ENCODE peak calls at places on chromosomes 4 and X, in four cellular contexts. W is HepG2, Y is H1, Z is NT2/D1. V is an unnamed sample.

GRCh38 chrX:17057209-17057608 is 110.8 kb downstream of the REPS2 start:
- DNase-seq in W (no peak), Y (no peak), Z (no peak), V (no peak)

GRCh38 chrX:20456971-20457370 is 190.3 kb upstream of the RPS6KA3 start:
- DNase-seq in W (no peak), Y (no peak), Z (no peak), V (no peak)

GRCh38 chr4:23819041-23819511 is 70.8 kb downstream of the PPARGC1A start:
- DNase-seq in W (no peak), Y (no peak), Z (no peak), V (no peak)

GRCh38 chr4:151614532-151614931 is 146.3 kb downstream of the GATB start:
- DNase-seq in W (no peak), Y (no peak), Z (no peak), V (no peak)

GRCh38 chrX:119981286-119982070 is 37.9 kb upstream of the NKAP start:
- DNase-seq in W (peak), Y (peak), Z (no peak), V (peak)

GRCh38 chr4:168831919-168832745 is 177.9 kb downstream of the CBR4 start:
- DNase-seq in W (peak), Y (peak), Z (peak), V (peak)

GRCh38 chr4:20323991-20324390 is 72.3 kb downstream of the SLIT2 start:
- DNase-seq in W (no peak), Y (no peak), Z (no peak), V (no peak)

GRCh38 chrX:106170318-106170717 is 2.2 kb downstream of the PWWP3B start:
- DNase-seq in W (no peak), Y (no peak), Z (no peak), V (no peak)

DNA sequence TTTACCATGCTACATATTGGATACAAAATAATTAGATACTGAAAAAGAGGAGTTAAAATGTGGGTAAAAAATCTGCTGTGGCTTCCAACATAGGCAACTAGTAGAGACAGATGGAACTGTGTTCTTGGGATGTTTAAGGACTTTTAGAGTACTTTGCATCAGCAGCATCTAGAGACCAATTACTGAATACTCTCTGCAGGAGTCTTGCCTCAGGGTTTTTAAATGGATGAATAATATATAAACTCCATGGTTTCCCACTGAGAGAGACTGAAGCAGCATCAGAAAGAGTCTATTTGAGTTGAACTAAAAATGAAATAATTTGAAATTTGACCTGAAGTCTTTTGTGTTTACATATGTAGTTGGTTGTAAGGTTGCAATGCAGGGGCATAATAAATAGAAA is 676.7 kb downstream of the GALNTL6 start:
- DNase-seq in W (no peak), Y (no peak), Z (no peak), V (no peak)
- TF ChIP-seq SUZ12 in W (no peak), Y (no peak), Z (no peak), V (no peak)

DNA sequence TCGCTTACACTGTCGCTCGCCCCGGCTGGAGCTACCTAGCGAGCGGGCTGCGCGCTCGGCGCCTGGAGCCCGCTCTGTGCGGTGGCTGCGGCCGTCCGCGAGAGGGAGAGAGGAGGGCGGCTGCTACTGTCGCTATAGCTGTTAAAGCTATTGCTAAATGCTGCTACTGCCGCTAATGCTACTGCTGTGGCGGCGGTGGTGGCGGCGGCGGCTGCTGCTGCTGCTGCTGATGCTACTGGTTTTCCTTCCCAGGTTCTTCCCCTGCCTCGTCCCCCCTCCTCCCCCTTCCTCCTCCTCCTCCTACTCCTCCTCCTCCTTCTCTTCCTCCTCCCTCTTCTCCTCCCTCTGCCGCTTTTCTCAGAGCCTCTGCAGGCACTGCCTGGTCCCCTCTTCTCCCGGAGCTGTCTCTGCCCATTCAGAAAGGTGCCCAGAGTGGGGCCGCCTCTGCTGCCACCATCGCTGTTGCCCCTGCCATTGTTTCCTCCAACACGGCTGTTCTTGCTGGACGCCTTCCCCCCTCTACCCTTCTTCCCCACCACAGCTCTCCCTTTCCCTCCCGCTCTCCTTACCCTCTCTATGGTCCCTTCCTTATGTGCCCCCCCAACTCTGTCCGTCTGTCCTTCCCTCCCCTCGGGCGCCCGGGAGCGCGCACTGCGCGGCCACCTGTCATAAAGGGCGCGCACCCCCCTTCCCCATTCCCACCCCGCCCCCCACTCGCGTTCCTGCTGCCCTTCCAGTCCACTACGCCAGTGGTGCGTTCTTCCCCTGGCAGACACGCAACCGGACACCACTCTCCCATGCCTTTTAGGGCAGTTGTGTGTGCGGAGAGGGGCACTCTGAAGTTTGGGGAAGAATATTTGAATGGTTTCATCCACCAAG is at the start of gene NEXMIF:
- DNase-seq in W (peak), Y (peak), Z (no peak), V (peak)
- TF ChIP-seq SUZ12 in W (no peak), Y (no peak), Z (no peak), V (no peak)

GRCh38 chr4:75248770-75249467 is 265.3 kb downstream of the RCHY1 start:
- DNase-seq in W (no peak), Y (no peak), Z (no peak), V (no peak)
- TF ChIP-seq SUZ12 in W (no peak), Y (no peak), Z (no peak), V (no peak)

GRCh38 chrX:12894074-12894691 is 12.2 kb upstream of the TLR8 start:
- DNase-seq in W (peak), Y (no peak), Z (no peak), V (peak)
- TF ChIP-seq SUZ12 in W (no peak), Y (no peak), Z (no peak), V (no peak)

DNA sequence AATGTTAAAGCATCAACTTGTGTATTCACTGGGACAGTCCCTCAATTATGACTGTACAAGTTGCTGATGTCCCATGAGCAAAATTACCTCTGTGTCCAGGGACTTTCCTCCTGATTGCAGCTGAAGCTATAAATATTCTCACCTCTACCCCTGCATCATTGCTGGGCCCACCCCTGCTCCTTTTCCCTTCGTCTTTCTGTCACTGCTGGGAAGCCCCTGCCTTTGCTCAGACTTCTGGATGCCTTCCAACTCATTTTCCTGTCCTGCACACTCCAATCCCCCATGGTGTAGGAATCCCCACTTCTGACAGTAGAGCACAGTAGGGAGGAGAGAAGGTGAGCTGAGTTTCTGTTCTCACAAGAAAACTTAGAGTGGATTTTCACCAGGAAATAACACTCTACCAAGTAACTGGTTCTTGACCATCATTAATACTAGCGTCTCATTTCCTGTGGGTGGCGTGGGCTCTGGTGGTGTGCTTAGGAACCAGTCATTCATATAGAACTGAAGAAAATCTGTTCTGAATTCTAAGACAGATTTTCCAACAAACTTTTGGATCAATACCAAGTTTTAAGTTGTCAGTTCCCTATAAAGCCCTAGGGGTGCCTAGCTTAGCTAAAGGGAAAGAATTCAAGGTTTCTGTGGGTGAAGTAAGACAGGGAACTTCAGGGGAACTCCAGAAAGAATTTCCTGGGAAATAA is 136.2 kb upstream of the MED14 start:
- DNase-seq in W (no peak), Y (no peak), Z (no peak), V (no peak)
- TF ChIP-seq SUZ12 in W (no peak), Y (no peak), Z (no peak), V (no peak)

GRCh38 chr4:180060159-180060889 is 2182.9 kb upstream of the TENM3 start:
- DNase-seq in W (no peak), Y (no peak), Z (no peak), V (peak)
- TF ChIP-seq SUZ12 in W (no peak), Y (no peak), Z (no peak), V (no peak)

GRCh38 chrX:40102393-40103381 is 4.9 kb upstream of the BCOR start:
- DNase-seq in W (no peak), Y (peak), Z (no peak), V (no peak)
- TF ChIP-seq SUZ12 in W (no peak), Y (peak), Z (peak), V (no peak)

DNA sequence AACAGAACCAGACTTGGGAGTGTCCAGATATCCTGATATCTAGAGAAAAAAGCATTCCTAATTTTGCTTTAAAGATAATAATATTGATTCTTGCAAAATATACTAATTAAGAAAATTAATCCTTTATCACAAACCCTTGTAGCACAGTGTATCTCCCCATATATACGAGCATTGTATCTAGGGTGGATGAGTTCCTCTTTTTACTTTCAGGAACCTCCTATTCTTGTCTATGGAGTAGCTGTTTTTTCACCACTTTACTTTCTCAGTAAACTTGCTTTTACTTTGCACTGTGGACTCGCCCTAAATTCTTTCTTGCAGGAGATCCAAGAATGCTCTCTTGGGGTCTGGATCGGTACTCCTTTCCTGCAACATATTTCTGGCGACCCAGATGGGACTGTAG is 103.9 kb downstream of the GLUD2 start:
- DNase-seq in W (no peak), Y (no peak), Z (no peak), V (no peak)
- TF ChIP-seq SUZ12 in W (no peak), Y (no peak), Z (no peak), V (no peak)

GRCh38 chrX:107672955-107673378 is 44.7 kb downstream of the PRPS1 start:
- DNase-seq in W (peak), Y (peak), Z (no peak), V (peak)
- TF ChIP-seq SUZ12 in W (no peak), Y (no peak), Z (no peak), V (no peak)

GRCh38 chr4:80015407-80016189 is 57.4 kb downstream of the ANTXR2 start:
- DNase-seq in W (no peak), Y (no peak), Z (no peak), V (no peak)

GRCh38 chr4:80012291-80012690 is 60.7 kb downstream of the ANTXR2 start:
- DNase-seq in W (no peak), Y (no peak), Z (no peak), V (no peak)

GRCh38 chr4:80014531-80014930 is 58.5 kb downstream of the ANTXR2 start:
- DNase-seq in W (no peak), Y (no peak), Z (no peak), V (no peak)

GRCh38 chr4:80016506-80016905 is 56.5 kb downstream of the ANTXR2 start:
- DNase-seq in W (no peak), Y (no peak), Z (no peak), V (no peak)

DNA sequence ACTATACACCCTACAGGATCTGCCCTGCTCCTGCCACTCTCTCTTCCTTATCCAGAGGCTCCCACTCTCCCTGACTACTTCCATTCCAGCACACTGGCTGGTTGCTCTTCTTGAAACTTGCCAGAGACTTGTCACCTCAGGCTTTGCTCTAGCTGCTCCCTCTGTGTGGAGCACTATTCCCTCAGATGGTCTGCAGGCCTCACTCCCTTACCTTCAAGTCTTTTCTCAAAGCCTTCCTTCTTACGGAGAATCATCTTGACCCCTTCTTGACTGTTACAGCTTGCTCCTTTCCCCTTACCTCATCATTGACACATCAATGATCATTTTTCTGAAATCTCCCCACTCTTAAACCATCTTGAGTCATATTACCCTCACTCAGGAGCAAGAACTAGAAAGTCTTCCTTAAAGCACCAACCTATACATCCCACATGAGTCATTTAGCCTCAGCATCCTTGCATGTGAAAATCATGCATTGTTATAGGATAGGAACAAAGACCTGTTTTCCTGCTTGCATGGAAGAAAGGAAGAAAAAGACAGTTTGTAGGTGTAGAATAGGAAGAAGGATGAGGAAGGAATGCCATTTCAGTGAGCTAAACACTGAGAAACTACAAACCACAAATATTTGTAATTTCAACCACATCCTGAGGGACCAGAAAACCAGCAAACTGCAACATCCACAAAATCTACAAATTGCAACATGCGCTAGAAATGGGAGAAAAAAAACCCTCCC is 55.7 kb downstream of the ANTXR2 start:
- DNase-seq in W (no peak), Y (no peak), Z (no peak), V (no peak)
- TF ChIP-seq SUZ12 in W (no peak), Y (no peak), Z (no peak), V (no peak)